ENCODE peak calls at places on chromosomes 5 and 9, in five cellular contexts. I is heart left ventricle, D is endothelial cell of umbilical vein, Z is IMR-90, W is A549. Q is an unnamed sample.

GRCh38 chr5:59358497-59358896 is 535.0 kb downstream of the PDE4D start:
- DNase-seq in I (peak), D (no peak), Z (peak), W (peak), Q (no peak)

GRCh38 chr9:132506907-132507669 is 75.3 kb upstream of the BARHL1 start:
- DNase-seq in I (no peak), D (no peak), Z (no peak), W (no peak), Q (no peak)

GRCh38 chr9:97425992-97426336 is 14.1 kb downstream of the TDRD7 start:
- DNase-seq in I (no peak), D (no peak), Z (peak), W (no peak), Q (no peak)

GRCh38 chr5:143671644-143672569 is 140.1 kb upstream of the HMHB1 start:
- DNase-seq in I (no peak), D (no peak), Z (no peak), W (no peak), Q (no peak)

GRCh38 chr5:172407861-172408260 is 46.5 kb downstream of the SH3PXD2B start:
- DNase-seq in I (no peak), D (no peak), Z (peak), W (no peak), Q (no peak)

GRCh38 chr5:66655395-66656324 is 59.5 kb downstream of the MAST4 start:
- DNase-seq in I (no peak), D (no peak), Z (no peak), W (no peak), Q (no peak)

GRCh38 chr5:112848116-112848811 is 12.8 kb upstream of the SRP19 start:
- DNase-seq in I (no peak), D (peak), Z (peak), W (peak), Q (no peak)

GRCh38 chr5:1093361-1093760 is 18.5 kb downstream of the SLC12A7 start:
- DNase-seq in I (peak), D (no peak), Z (no peak), W (no peak), Q (no peak)

GRCh38 chr5:81749562-81750307 is 1.2 kb downstream of the SSBP2 start:
- DNase-seq in I (peak), D (peak), Z (peak), W (no peak), Q (peak)

GRCh38 chr9:114216081-114216480 is 60.7 kb downstream of the COL27A1 start:
- DNase-seq in I (peak), D (peak), Z (peak), W (no peak), Q (no peak)

GRCh38 chr9:137032893-137033292 is 1.0 kb upstream of the FUT7 start:
- DNase-seq in I (peak), D (no peak), Z (no peak), W (no peak), Q (no peak)
- TF ChIP-seq POLR2A in I (no peak), D (no peak), Z (no peak), W (no peak), Q (no peak)

DNA sequence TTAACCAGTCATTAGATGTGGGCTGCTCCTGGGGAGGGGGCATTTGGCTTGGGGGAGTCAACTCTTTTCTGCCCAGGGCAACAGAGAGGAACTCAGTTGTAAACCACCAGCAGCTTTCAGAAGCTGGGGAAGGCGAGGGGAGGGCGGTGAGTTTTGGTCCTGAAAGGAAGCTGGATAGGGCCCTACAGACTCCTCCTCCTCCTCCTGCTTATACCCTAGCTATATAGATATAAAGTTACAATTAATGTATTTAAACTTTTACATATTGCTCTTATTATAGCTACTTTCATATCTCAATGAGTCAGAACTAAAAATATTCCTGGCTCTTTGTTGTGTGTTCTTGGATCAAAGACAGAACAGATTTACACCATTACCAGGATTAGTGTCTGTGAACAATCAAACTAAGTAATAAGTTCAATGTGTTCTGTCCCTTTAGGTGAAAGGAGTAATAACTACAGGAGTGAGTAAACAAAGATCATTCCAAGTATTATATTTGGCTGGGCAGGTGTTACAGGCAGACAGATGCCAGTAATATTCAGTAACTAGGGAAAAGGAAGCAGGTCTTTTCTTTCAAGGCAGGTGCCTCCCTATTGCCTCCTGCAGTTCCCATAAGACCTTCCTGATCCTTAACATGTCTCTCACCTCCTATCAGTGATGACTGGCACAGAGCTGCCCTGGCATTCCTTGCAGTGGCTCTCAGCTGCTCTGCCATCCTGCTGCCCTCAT is 20.5 kb upstream of the VPS13A start:
- DNase-seq in I (no peak), D (peak), Z (no peak), W (no peak), Q (no peak)
- TF ChIP-seq POLR2A in I (no peak), D (no peak), Z (no peak), W (no peak), Q (no peak)

DNA sequence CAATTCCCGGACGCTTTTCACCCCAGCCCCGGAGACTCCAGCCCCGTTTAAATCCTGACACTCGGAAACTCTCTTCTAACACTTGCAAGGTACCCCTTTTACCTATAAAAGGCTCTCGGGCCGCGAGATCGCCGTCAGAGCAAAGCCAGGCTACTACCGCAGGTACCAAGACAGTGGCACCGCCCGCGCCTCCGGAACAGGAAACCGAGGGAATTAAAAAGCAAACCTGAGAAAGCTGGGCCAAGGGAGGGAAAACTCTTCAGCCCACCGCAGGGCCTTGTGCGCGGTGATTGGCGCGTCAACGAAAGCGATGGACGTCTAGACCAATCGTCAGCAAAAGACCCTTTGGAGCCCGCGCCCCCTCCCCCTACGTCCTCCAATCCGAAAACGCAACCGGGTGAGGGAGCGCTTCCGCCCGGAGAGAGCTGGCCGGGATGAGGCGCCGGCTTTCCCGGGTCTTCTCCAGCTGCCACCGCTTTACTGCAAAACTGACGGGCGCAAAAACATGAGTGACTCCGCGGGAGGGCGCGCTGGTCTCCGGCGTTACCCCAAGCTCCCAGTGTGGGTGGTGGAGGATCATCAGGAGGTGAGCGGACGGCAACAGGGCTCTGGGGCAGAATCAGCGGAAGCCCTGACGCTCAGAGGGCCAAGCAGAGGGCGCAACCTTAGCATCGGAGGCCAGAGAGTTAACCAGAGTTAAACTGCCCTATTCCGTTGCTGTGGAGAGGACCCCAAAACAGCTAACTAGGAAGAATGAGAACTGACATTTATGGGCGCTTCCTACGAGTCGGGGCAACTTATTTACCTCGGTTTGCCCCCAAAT is at the start of the genes C5orf22 and DROSHA:
- DNase-seq in I (peak), D (peak), Z (peak), W (peak), Q (peak)
- TF ChIP-seq POLR2A in I (peak), D (peak), Z (no peak), W (peak), Q (peak)

DNA sequence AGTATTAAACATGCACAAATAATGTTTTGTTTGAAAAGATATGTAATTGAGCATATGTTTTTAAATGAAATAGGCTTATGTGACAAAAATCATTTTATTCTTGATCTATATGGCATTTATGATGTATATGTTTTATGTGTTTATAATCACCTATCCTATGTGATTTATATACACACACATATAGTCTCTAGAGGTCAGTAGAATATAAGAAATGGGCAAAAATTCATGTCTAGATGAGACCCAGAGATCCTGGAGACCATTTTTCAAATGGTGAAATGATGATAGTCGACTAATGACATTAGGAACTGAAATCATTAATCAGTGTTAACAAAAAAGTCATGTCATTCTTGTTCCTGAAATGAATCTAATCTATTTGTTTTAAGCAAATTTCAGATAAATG is 709.2 kb upstream of the WWC1 start:
- DNase-seq in I (no peak), D (no peak), Z (peak), W (peak), Q (no peak)
- TF ChIP-seq POLR2A in I (no peak), D (no peak), Z (no peak), W (no peak), Q (no peak)

GRCh38 chr5:151020304-151021031 is at the start of gene GPX3:
- DNase-seq in I (peak), D (peak), Z (peak), W (peak), Q (peak)
- TF ChIP-seq POLR2A in I (peak), D (no peak), Z (no peak), W (peak), Q (no peak)

DNA sequence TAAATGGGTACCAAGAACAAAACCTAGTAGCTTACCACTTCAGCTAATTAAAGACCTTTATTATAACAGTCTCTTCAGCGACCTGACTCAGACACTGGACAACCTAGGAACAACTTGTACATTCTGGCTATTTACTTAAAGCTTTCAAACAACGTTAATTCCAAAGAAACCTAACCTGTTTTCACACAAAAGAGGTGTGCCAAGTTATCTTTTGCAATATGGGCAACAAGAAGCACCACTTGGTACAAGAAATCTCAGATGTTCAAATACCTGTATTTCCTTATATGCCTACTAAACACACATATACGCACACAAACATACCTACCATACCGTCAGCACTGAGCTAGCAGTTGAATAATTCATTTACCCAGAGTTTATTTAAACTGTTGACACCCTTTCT is 23.0 kb downstream of the RNF145 start:
- DNase-seq in I (no peak), D (no peak), Z (no peak), W (peak), Q (no peak)
- TF ChIP-seq POLR2A in I (no peak), D (no peak), Z (no peak), W (no peak), Q (no peak)

GRCh38 chr9:35501941-35502340 is 12.0 kb downstream of the RUSC2 start:
- DNase-seq in I (no peak), D (no peak), Z (no peak), W (no peak), Q (no peak)

GRCh38 chr9:35499701-35500030 is 9.8 kb downstream of the RUSC2 start:
- DNase-seq in I (no peak), D (no peak), Z (no peak), W (no peak), Q (no peak)

GRCh38 chr9:35500130-35500748 is 10.3 kb downstream of the RUSC2 start:
- DNase-seq in I (no peak), D (no peak), Z (no peak), W (peak), Q (no peak)

GRCh38 chr9:35495984-35496383 is 6.1 kb downstream of the RUSC2 start:
- DNase-seq in I (no peak), D (no peak), Z (no peak), W (no peak), Q (no peak)

DNA sequence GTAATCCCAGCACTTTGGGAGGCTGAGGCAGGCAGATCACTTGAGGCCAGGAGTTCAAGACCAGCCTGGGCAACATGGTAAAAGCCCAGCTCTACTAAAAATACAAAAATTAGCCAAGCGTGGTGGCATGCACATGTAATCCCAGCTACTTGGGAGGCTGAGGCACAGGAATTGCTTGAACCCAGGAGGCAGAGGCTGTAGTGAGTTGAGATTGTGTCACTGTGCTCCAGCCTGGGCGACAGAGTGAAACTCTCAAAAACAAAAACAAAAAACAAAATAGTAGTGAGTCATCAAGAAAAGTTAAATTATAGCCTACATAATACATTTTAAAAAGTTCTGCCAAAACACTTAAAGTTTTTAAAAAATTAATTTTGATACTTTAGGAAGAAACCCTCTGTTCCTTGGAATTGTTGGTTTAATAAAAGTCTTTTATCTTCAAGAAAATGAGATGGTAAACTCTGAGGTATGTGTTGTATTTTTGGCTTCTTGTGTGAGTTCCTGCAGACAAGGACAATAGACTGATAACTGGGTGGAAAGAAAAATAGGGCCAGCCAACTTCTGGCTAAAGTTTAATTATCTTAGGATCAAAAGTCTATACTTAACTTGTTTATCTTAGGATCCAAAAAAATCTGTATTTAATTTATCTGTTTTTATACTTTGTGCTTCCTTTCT is 9.3 kb downstream of the RUSC2 start:
- DNase-seq in I (no peak), D (peak), Z (no peak), W (no peak), Q (no peak)
- TF ChIP-seq POLR2A in I (no peak), D (no peak), Z (no peak), W (no peak), Q (no peak)

GRCh38 chr5:147786115-147786514 is 3.6 kb upstream of the JAKMIP2 start:
- DNase-seq in I (no peak), D (no peak), Z (no peak), W (no peak), Q (no peak)

GRCh38 chr5:147788023-147788422 is 5.5 kb upstream of the JAKMIP2 start:
- DNase-seq in I (no peak), D (no peak), Z (no peak), W (no peak), Q (no peak)

GRCh38 chr5:147784596-147784995 is 2.1 kb upstream of the JAKMIP2 start:
- DNase-seq in I (no peak), D (no peak), Z (no peak), W (no peak), Q (no peak)

GRCh38 chr5:147780924-147781530 is 1.5 kb downstream of the JAKMIP2 start:
- DNase-seq in I (no peak), D (no peak), Z (no peak), W (no peak), Q (no peak)

DNA sequence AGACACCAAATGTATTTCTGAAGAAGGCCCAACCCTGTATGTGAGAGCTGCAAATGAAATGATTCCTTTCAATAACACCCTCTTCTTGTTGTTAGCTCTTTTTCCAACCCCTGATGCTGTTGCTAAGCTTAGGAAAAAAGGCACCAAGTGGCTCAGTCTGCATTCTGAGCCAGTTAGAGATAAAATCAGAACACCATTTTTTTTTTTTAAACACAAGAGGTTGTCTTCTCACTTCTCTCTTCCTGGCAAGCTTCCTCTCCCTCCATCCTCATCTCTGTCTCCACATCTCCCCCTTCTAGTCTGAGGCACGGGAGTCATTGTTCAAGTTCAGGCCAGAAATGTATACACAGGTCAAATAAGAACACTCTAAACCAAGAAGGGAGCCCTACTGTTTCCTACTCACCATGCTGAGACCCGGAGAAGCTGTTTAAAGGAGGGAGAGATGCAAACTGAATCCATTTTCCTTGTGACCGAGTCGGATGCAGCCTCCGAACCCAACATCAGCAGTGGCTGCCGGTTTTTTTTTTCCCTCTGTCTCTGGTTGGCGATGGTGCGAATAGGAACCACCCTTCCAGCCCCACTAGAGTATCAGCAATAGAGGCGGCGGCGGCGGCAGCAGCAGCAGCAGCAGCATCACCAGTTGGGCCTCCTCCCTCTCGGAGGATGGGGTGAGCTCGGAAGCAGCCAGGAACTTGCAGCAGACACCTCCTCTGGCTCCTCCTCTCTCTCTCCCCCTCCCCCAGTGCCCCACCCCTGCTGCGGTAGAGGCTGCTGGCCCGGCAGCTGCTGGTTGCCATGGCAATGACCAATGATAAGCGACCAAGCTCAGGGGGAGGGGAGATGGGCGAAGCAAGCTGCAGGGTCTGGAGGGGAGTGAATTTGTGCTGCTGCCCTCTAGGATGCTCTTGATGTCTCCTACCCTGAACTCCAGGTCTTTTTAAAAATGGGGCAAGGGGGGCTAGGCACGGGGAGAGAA is at the start of gene JAKMIP2:
- DNase-seq in I (peak), D (no peak), Z (peak), W (peak), Q (peak)
- TF ChIP-seq POLR2A in I (no peak), D (no peak), Z (no peak), W (no peak), Q (no peak)

GRCh38 chr5:163503106-163504090 is 2.0 kb upstream of the MAT2B start:
- DNase-seq in I (peak), D (peak), Z (peak), W (peak), Q (no peak)
- TF ChIP-seq POLR2A in I (peak), D (peak), Z (no peak), W (peak), Q (peak)

GRCh38 chr9:135716045-135716444 is 14.1 kb downstream of the KCNT1 start:
- DNase-seq in I (no peak), D (no peak), Z (no peak), W (no peak), Q (no peak)
- TF ChIP-seq POLR2A in I (no peak), D (no peak), Z (no peak), W (no peak), Q (no peak)

Q was measured in GM12892.